ENCODE peak calls at places on chromosomes 2 and 18, in nine cellular contexts. E, L, U, W, R, M, H, B and N are unnamed samples.

GRCh38 chr18:7921938-7922587 is 354.9 kb downstream of the PTPRM start:
- DNase-seq in U (no peak), E (no peak), H (no peak), L (no peak), B (no peak), W (no peak), R (peak), M (peak), N (no peak)

GRCh38 chr2:234998404-234999211 is 46.8 kb downstream of the SH3BP4 start:
- DNase-seq in W (no peak), H (no peak), E (peak), L (no peak), U (peak), B (no peak), M (no peak), R (no peak), N (no peak)

GRCh38 chr2:153163055-153163454 is 315.5 kb downstream of the RPRM start:
- DNase-seq in R (peak), H (no peak), L (no peak), M (peak), B (peak), U (no peak), E (peak), W (no peak), N (no peak)

GRCh38 chr18:2654105-2654827 is 1.3 kb upstream of the SMCHD1 start:
- DNase-seq in E (no peak), R (peak), H (no peak), L (no peak), M (peak), W (no peak), U (no peak), B (no peak), N (no peak)

GRCh38 chr18:715626-716025 is 3.2 kb upstream of the ENOSF1 start:
- DNase-seq in H (no peak), L (no peak), U (no peak), M (peak), B (no peak), E (no peak), W (no peak), R (peak), N (no peak)

GRCh38 chr2:216773072-216773471 is 77.7 kb upstream of the IGFBP5 start:
- DNase-seq in E (no peak), L (no peak), W (no peak), R (no peak), B (no peak), H (no peak), M (no peak), U (peak), N (peak)

GRCh38 chr2:239276813-239277193 is 124.0 kb downstream of the HDAC4 start:
- DNase-seq in B (no peak), M (no peak), U (no peak), L (no peak), E (peak), W (peak), H (no peak), R (no peak), N (peak)

GRCh38 chr2:187775651-187776050 is 221.4 kb upstream of the TFPI start:
- DNase-seq in R (peak), H (no peak), W (no peak), E (no peak), B (no peak), L (no peak), U (no peak), M (no peak), N (no peak)

GRCh38 chr2:98508690-98509054 is 64.0 kb downstream of the INPP4A start:
- DNase-seq in E (no peak), L (no peak), W (peak), H (no peak), B (no peak), M (no peak), U (peak), R (peak), N (no peak)
- H3K27ac ChIP-seq in E (no peak), L (peak), W (peak), H (no peak), B (no peak), M (no peak), U (no peak), R (peak), N (peak)

DNA sequence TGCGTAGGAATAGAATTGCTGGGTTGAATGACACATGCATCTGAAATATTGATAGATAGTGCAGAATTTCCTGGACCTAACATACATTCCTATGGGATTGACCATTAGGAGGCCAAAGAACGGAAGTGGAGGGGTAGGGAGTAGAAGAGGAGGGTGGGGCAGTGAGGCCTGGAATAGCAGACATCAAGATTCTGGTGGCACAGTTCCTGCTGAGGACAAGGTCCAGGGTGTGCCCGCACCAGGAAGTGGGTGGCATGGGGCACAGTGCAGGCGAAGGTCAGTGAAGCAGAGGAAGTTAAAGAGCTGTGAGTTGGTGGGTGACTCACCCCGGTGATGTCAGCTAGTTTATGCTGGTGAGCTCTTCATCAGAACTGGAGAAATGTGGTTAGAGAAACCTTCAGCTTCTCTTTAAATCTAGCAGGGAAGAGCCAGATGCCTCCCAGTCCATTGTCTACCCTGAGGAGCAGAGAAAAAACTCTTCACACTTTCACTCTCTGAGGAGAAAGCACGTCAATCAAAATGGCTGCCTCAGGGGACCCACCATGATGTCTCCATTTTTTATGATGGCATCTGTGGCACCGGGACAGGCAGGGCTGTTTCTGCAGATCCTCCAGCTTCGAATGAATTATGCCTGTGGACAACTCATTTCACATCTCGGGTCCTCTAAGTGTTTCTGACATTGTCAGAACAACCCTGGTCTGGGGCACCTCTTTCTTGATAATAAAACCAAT is 55.9 kb upstream of the CTLA4 start:
- DNase-seq in L (peak), M (peak), U (peak), H (no peak), E (no peak), R (peak), W (peak), B (peak), N (peak)
- TF ChIP-seq CTCF in L (no peak), M (no peak), U (no peak), H (no peak), E (no peak), R (no peak), W (no peak), B (no peak), N (no peak)

DNA sequence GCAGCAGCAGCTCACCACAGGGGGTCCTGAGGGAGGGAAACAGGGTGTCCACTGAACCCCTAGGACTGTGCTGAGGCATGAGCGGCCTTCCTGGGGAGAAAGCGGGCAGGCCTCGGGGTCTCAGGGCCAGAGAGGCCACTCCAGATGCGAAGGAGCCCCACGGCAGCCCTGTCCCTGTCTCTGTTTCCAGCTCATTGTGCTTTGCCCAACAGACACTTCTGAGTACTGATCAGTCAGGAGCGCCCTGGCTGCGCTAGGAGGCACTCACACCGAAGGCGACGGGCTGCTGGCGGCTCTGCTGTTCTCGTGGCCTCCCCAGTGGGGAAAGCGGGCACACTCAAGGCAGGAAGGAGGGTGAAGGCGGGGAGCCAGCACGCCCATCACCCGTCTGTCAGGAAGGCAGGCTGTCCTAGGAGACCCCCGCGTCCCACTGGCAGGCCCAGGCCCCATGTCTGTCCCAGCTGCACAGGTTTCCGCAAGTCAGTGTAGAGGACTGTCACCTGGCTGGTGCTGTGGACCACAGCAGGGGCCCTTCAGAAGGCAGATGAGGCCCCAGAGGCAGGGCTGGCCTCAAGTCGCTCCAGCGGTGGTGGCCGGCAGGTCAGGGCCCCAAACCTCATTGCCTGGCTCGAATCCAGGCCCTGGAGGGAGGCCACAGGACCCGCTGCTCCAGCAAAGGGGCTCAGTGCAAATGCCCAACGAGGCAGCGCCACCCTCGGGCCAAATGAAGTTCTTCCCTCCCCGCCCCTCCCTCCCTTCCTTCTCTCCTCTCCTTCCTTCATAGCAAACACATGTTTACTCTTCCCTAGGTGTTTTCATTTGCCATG is 6.8 kb downstream of the ESPNL start:
- DNase-seq in U (peak), L (peak), R (no peak), B (no peak), H (no peak), W (peak), M (peak), E (peak), N (no peak)
- H3K4me3 ChIP-seq in U (peak), L (no peak), R (no peak), B (peak), H (no peak), W (no peak), M (peak), E (no peak), N (no peak)

GRCh38 chr2:137776697-137777096 is 187.6 kb upstream of the HNMT start:
- DNase-seq in W (no peak), R (no peak), E (peak), M (no peak), L (no peak), U (no peak), H (no peak), B (no peak), N (no peak)
- H3K27ac ChIP-seq in W (no peak), R (no peak), E (no peak), M (no peak), L (no peak), U (no peak), H (no peak), B (no peak), N (no peak)

DNA sequence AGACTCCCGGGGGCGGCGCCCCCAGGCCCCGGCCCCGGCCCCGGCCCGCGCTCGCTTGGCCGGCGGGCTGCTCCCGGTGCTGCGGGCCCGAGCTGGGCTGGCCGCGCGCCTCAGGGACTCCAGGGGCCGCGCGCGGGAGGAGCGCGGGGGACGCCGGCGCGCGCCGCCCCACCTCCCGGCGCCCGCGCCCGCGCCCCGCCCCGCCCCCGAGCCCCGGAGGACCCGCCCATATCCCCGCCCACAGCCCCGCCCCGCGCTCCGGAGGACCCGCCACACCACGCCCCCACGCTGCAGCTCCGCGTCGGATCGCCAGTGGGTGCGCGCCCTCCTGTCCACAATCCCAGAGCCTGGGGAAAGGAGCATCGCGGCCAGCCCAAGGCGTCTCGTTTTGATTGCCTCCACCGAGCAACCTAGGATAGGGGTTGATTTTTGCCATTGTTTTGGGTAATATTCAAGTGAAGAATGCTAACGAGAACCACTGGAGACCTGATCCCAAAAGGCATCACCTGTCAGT is at the start of gene PARD6G:
- DNase-seq in M (peak), U (peak), L (peak), W (peak), R (peak), B (no peak), E (peak), H (peak), N (peak)
- TF ChIP-seq CTCF in M (no peak), U (peak), L (peak), W (no peak), R (no peak), B (no peak), E (peak), H (no peak), N (no peak)

DNA sequence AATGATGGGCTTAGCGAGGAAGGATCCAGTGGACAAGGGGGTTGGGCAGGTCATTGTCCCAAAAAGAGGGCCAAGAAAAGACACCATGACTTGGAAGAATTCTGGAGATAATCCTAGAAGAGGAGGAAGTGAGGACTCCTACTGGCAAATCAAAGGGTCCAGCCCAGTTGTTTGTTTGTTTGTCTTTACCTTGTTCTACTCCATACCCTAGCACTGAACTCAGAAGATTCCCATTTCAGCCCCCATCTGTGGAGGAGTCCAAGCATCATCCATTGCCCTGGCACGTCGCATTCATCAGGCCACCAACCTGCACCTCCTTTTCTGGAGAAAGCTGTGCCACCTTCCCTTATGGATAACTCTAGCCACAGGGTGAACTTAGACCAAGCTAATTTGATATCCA is 326.2 kb downstream of the EN1 start:
- DNase-seq in R (no peak), E (no peak), B (no peak), M (no peak), H (no peak), W (no peak), U (no peak), L (no peak), N (no peak)
- H3K4me3 ChIP-seq in R (no peak), E (no peak), B (no peak), M (no peak), H (no peak), W (no peak), U (no peak), L (no peak), N (no peak)

DNA sequence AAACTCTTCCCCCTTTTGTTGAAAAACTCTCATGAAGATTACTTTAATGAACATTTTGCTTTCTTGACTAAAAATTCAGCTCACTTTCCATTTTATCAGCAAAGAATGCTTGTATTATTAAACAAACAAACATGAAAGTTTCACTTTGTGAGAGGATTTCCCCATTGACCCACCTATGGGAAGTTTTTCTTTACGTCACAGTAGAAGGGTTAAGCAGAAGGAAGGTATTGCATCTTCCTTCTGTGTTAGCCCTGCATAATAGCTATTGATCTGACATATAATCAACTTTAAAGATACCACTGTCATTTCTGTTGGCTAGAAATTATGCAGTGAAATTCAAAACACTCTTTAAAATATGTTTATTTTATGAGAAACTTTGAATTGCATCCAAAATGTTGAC is 566.5 kb downstream of the ZEB2 start:
- DNase-seq in U (no peak), B (no peak), E (no peak), L (no peak), M (no peak), R (no peak), W (no peak), H (no peak), N (no peak)
- H3K27ac ChIP-seq in U (no peak), B (no peak), E (no peak), L (no peak), M (no peak), R (no peak), W (no peak), H (peak), N (no peak)

GRCh38 chr2:30447149-30448045 is at the start of gene LCLAT1:
- DNase-seq in R (peak), W (peak), M (peak), B (peak), E (peak), H (no peak), U (peak), L (peak), N (peak)
- TF ChIP-seq CTCF in R (no peak), W (no peak), M (no peak), B (no peak), E (peak), H (no peak), U (no peak), L (no peak), N (no peak)

GRCh38 chr2:146844226-146844990 is 1000.4 kb upstream of the ACVR2A start:
- DNase-seq in U (no peak), W (no peak), M (peak), H (no peak), L (no peak), B (no peak), E (no peak), R (no peak), N (no peak)
- H3K4me3 ChIP-seq in U (no peak), W (no peak), M (peak), H (no peak), L (no peak), B (no peak), E (no peak), R (no peak), N (no peak)